ENCODE peak calls at places on chromosome 1, in nine cellular contexts. Y, F, J, S, G, A, K, R and N are unnamed samples.
A peak's percentile ranks its signal among the peaks of the same experiment; 100 is the strongest.

GRCh38 chr1:6287431-6287886 is 26.6 kb upstream of the GPR153 start:
- DNase-seq in A (no peak), G (no peak), R (no peak), S (no peak), Y (no peak), K (no peak), F (no peak), J (no peak), N (peak; percentile 33)

GRCh38 chr1:11615109-11615508 is 39.1 kb downstream of the FBXO2 start:
- DNase-seq in Y (no peak), G (no peak), F (no peak), J (peak; percentile 37), K (no peak), A (no peak), S (no peak), R (no peak), N (no peak)

GRCh38 chr1:26020390-26020789 is 1.2 kb upstream of the EXTL1 start:
- DNase-seq in S (no peak), J (no peak), Y (no peak), R (no peak), A (no peak), G (no peak), K (peak; percentile 58), F (no peak), N (peak; percentile 56)

GRCh38 chr1:7704214-7705047 is 66.7 kb upstream of the VAMP3 start:
- DNase-seq in A (peak; percentile 62), R (peak; percentile 96), S (peak; percentile 96), Y (peak; percentile 91), K (peak; percentile 78), J (peak; percentile 100), F (peak; percentile 90), G (peak; percentile 88), N (peak; percentile 76)

GRCh38 chr1:29822895-29823294 is 586.6 kb downstream of the PTPRU start:
- DNase-seq in F (no peak), G (no peak), S (no peak), A (no peak), R (no peak), K (no peak), J (no peak), Y (no peak), N (no peak)

GRCh38 chr1:6234502-6235295 is 1.1 kb downstream of the ICMT start:
- DNase-seq in F (peak; percentile 50), R (no peak), S (no peak), J (no peak), K (peak; percentile 45), G (no peak), Y (no peak), A (peak; percentile 38), N (peak; percentile 32)

GRCh38 chr1:153288634-153289275 is 24.0 kb downstream of the PGLYRP3 start:
- DNase-seq in J (peak; percentile 85), R (no peak), G (no peak), A (peak; percentile 86), S (no peak), K (no peak), F (no peak), Y (no peak), N (no peak)

GRCh38 chr1:10825592-10825991 is 29.1 kb upstream of the CASZ1 start:
- DNase-seq in G (no peak), Y (no peak), F (no peak), R (no peak), S (no peak), J (no peak), A (peak; percentile 32), K (no peak), N (no peak)

GRCh38 chr1:216535059-216535458 is 111.8 kb upstream of the USH2A start:
- DNase-seq in A (no peak), F (no peak), Y (no peak), K (peak; percentile 67), G (no peak), S (no peak), J (no peak), R (no peak), N (no peak)

DNA sequence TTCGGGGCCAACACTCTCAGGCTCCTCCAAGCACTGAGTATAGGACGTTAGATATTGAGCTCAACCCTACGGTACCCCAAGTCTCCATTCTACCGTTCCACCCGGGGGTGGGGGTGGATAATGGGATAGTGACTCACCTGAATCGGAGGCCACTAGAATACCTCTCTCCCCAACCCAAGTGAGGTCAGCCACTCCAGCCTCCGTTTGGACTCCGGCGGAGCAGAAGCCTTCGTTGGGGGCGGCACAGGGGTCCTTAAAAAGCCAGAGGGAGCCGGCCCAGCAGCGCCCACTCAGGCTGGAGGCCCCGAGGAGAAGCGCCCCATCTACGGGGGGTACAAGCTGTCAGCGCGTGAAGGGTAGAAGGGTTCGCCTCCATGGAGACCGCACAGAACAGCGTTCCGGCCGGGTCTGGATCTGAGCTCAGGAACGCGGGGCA is 556 bp downstream of the WDR77 start:
- DNase-seq in G (no peak), S (no peak), J (peak; percentile 52), R (no peak), A (peak; percentile 53), K (peak; percentile 12), Y (peak; percentile 18), F (peak; percentile 12), N (peak; percentile 4)
- TF ChIP-seq CTCF in G (no peak), S (no peak), J (no peak), R (no peak), A (no peak), K (no peak), Y (no peak), F (no peak), N (no peak)

DNA sequence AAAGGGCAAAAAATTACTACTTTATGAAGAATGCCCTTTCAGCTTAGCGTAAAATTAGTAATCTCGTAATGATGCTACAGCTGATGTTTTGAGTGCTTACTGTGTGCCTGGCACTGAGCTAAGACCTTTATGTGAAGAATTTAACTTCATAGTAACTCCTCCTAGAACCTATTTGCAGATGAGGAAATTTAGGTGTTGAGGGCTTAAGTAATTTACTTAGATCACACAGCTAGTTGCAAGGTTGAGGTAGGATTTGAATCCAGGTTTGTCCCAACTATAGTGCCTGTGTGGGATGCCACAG is 1.4 kb downstream of the ZMYM4 start:
- DNase-seq in Y (no peak), G (no peak), R (no peak), J (no peak), A (no peak), S (no peak), K (no peak), F (no peak), N (no peak)
- H3K4me3 ChIP-seq in Y (peak overlapping the region; percentile 91), G (peak overlapping the region; percentile 86), R (no peak overlapping the region), J (peak overlapping the region; percentile 88), A (peak overlapping the region; percentile 87), S (peak overlapping the region; percentile 97), K (peak overlapping the region; percentile 84), F (peak overlapping the region; percentile 75), N (peak overlapping the region; percentile 89)

GRCh38 chr1:115705085-115706008 is 63.2 kb downstream of the CASQ2 start:
- DNase-seq in F (no peak), K (no peak), J (no peak), R (no peak), G (no peak), A (peak; percentile 65), S (no peak), Y (no peak), N (no peak)
- TF ChIP-seq CTCF in F (no peak), K (no peak), J (no peak), R (no peak), G (no peak), A (no peak), S (no peak), Y (no peak), N (no peak)

DNA sequence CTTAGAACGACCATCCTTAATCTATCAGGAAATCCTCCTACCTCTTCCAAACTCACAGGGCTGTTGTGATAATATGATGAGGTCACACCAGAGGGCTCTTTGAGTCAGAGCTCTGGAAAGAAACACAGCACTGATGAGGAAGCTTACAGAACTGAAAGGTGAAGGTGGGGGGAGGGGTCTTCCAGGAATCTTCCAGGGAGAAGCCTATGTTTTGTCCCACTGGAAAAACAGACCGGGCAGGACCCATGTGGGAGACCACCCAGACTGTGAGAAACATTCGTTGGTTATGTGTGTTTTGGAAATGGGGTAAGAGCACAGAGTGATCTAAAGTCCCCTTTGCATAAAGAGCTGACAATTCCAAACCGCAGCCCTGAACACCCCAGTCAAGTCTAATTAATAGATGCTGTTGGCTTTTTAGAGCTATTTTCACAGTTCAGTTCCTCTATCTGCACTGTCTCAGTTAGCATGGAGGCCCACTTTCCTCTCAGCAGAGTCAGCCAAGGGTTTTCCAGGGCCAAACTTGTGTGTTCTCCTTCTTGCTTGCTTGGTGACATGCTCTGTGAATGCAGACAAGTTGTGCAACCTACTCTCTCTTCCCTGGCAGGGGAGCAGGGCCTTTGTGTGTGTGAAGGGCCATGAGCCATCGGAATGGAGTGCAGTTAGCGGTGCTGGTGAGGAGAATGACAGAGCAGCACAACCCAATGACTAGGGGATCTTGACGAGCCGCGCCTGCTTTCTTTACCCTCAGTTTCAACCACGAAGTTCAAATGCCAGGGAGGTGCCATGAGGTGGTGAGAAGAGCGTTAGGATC is 12.3 kb downstream of the PHLDA3 start:
- DNase-seq in J (peak; percentile 37), A (peak; percentile 98), S (peak; percentile 58), Y (no peak), G (no peak), R (peak; percentile 68), F (peak; percentile 95), K (peak; percentile 98), N (peak; percentile 98)
- H3K4me3 ChIP-seq in J (no peak overlapping the region), A (no peak overlapping the region), S (no peak overlapping the region), Y (no peak overlapping the region), G (no peak overlapping the region), R (no peak overlapping the region), F (no peak overlapping the region), K (no peak overlapping the region), N (peak overlapping the region; percentile 7)

GRCh38 chr1:40979241-40980067 is at the start of gene CTPS1:
- DNase-seq in R (peak; percentile 97), J (peak; percentile 99), K (peak; percentile 91), F (peak; percentile 93), G (peak; percentile 95), A (peak; percentile 71), Y (peak; percentile 94), S (peak; percentile 92), N (peak; percentile 90)
- TF ChIP-seq CTCF in R (no peak), J (peak; percentile 38), K (peak; percentile 35), F (no peak), G (peak; percentile 37), A (peak; percentile 8), Y (no peak), S (no peak), N (peak; percentile 36)

GRCh38 chr1:200887036-200887435 is 7.7 kb upstream of the INAVA start:
- DNase-seq in Y (no peak), F (no peak), J (no peak), G (no peak), A (no peak), S (no peak), R (no peak), K (no peak), N (no peak)
- H3K4me3 ChIP-seq in Y (no peak overlapping the region), F (no peak overlapping the region), J (no peak overlapping the region), G (peak overlapping the region; percentile 51), A (no peak overlapping the region), S (no peak overlapping the region), R (no peak overlapping the region), K (no peak overlapping the region), N (no peak overlapping the region)